ENCODE peak calls at places on chromosomes 6 and 20, in five cellular contexts. One of them, this sample, is unnamed.

GRCh38 chr6:82000551-82000950 is 247.0 kb downstream of the IBTK start:
- DNase-seq in brain microvascular endothelial cell: no peak
- DNase-seq in ascending aorta: no peak
- DNase-seq in A549: no peak
- DNase-seq in GM10248: no peak
- DNase-seq in this sample: no peak

GRCh38 chr6:7505196-7505699 is 36.2 kb upstream of the DSP start:
- DNase-seq in brain microvascular endothelial cell: peak
- DNase-seq in ascending aorta: no peak
- DNase-seq in A549: peak
- DNase-seq in GM10248: no peak
- DNase-seq in this sample: peak

GRCh38 chr6:126614642-126615504 is 275.0 kb downstream of the CENPW start:
- DNase-seq in brain microvascular endothelial cell: no peak
- DNase-seq in ascending aorta: no peak
- DNase-seq in A549: no peak
- DNase-seq in GM10248: no peak
- DNase-seq in this sample: no peak

GRCh38 chr20:9401381-9401780 is 113.0 kb upstream of the LAMP5 start:
- DNase-seq in brain microvascular endothelial cell: no peak
- DNase-seq in ascending aorta: no peak
- DNase-seq in A549: no peak
- DNase-seq in GM10248: no peak
- DNase-seq in this sample: no peak

GRCh38 chr6:146041282-146041681 is 12.4 kb downstream of the GRM1 start:
- DNase-seq in brain microvascular endothelial cell: peak
- DNase-seq in ascending aorta: no peak
- DNase-seq in A549: no peak
- DNase-seq in GM10248: no peak
- DNase-seq in this sample: peak

GRCh38 chr6:112332274-112332673 is 14.9 kb upstream of the RFPL4B start:
- DNase-seq in brain microvascular endothelial cell: no peak
- DNase-seq in ascending aorta: no peak
- DNase-seq in A549: no peak
- DNase-seq in GM10248: no peak
- DNase-seq in this sample: no peak

GRCh38 chr20:24694157-24694726 is 224.8 kb downstream of the SYNDIG1 start:
- DNase-seq in brain microvascular endothelial cell: no peak
- DNase-seq in ascending aorta: no peak
- DNase-seq in A549: no peak
- DNase-seq in GM10248: no peak
- DNase-seq in this sample: no peak

GRCh38 chr20:20010639-20011500 is 6.3 kb upstream of the NAA20 start:
- DNase-seq in brain microvascular endothelial cell: no peak
- DNase-seq in ascending aorta: no peak
- DNase-seq in A549: no peak
- DNase-seq in GM10248: no peak
- DNase-seq in this sample: peak

GRCh38 chr6:144482142-144482541 is 197.0 kb downstream of the UTRN start:
- DNase-seq in brain microvascular endothelial cell: peak
- DNase-seq in ascending aorta: peak
- DNase-seq in A549: peak
- DNase-seq in GM10248: peak
- DNase-seq in this sample: peak

GRCh38 chr6:141486942-141487341 is 645.8 kb upstream of the GJE1 start:
- DNase-seq in brain microvascular endothelial cell: no peak
- DNase-seq in ascending aorta: no peak
- DNase-seq in A549: no peak
- DNase-seq in GM10248: no peak
- DNase-seq in this sample: peak

GRCh38 chr6:157655139-157655538 is 167.9 kb upstream of the SNX9 start:
- DNase-seq in brain microvascular endothelial cell: no peak
- DNase-seq in ascending aorta: no peak
- DNase-seq in A549: no peak
- DNase-seq in GM10248: no peak
- DNase-seq in this sample: no peak

GRCh38 chr6:33174784-33175183 is 17.5 kb downstream of the COL11A2 start:
- DNase-seq in brain microvascular endothelial cell: no peak
- DNase-seq in ascending aorta: no peak
- DNase-seq in A549: no peak
- DNase-seq in GM10248: no peak
- DNase-seq in this sample: no peak

This sample was measured in cardiac fibroblast.